ENCODE peak calls at places on chromosome 14, in four cellular contexts. One of them, this sample, is unnamed.

GRCh38 chr14:100771121-100771800 is 44.6 kb downstream of the DLK1 start:
- DNase-seq in PC-3: no peak
- DNase-seq in substantia nigra: no peak
- DNase-seq in activated CD4-positive, alpha-beta T cell treated with anti-CD3 and anti-CD28 coated beads, Interleukin-2, amount 10 ng/mL, durations not matched to agents 7 days and 5 days: no peak
- DNase-seq in this sample: no peak

GRCh38 chr14:91252901-91253794 is 8.6 kb upstream of the GPR68 start:
- DNase-seq in PC-3: peak; percentile 33
- DNase-seq in substantia nigra: no peak
- DNase-seq in activated CD4-positive, alpha-beta T cell treated with anti-CD3 and anti-CD28 coated beads, Interleukin-2, amount 10 ng/mL, durations not matched to agents 7 days and 5 days: peak; percentile 46
- DNase-seq in this sample: peak; percentile 22

GRCh38 chr14:22545842-22546721 is 42.9 kb downstream of the DAD1 start:
- DNase-seq in substantia nigra: no peak
- DNase-seq in PC-3: peak; percentile 77
- DNase-seq in activated CD4-positive, alpha-beta T cell treated with anti-CD3 and anti-CD28 coated beads, Interleukin-2, amount 10 ng/mL, durations not matched to agents 7 days and 5 days: peak; percentile 17
- DNase-seq in this sample: peak; percentile 96

GRCh38 chr14:72023128-72024042 is 91.2 kb downstream of the RGS6 start:
- DNase-seq in PC-3: peak; percentile 93
- DNase-seq in substantia nigra: no peak
- DNase-seq in activated CD4-positive, alpha-beta T cell treated with anti-CD3 and anti-CD28 coated beads, Interleukin-2, amount 10 ng/mL, durations not matched to agents 7 days and 5 days: no peak
- DNase-seq in this sample: no peak

GRCh38 chr14:84421611-84422010 is 1108.3 kb upstream of the FLRT2 start:
- DNase-seq in activated CD4-positive, alpha-beta T cell treated with anti-CD3 and anti-CD28 coated beads, Interleukin-2, amount 10 ng/mL, durations not matched to agents 7 days and 5 days: no peak
- DNase-seq in substantia nigra: no peak
- DNase-seq in PC-3: peak; percentile 3
- DNase-seq in this sample: no peak

GRCh38 chr14:78933948-78934524 is 763.9 kb downstream of the NRXN3 start:
- DNase-seq in substantia nigra: no peak
- DNase-seq in activated CD4-positive, alpha-beta T cell treated with anti-CD3 and anti-CD28 coated beads, Interleukin-2, amount 10 ng/mL, durations not matched to agents 7 days and 5 days: no peak
- DNase-seq in PC-3: peak; percentile 45
- DNase-seq in this sample: peak; percentile 42

GRCh38 chr14:101022916-101023435 is 119.5 kb upstream of the RTL1 start:
- DNase-seq in PC-3: no peak
- DNase-seq in substantia nigra: no peak
- DNase-seq in activated CD4-positive, alpha-beta T cell treated with anti-CD3 and anti-CD28 coated beads, Interleukin-2, amount 10 ng/mL, durations not matched to agents 7 days and 5 days: no peak
- DNase-seq in this sample: peak; percentile 0

GRCh38 chr14:104973215-104974145 is 4.7 kb downstream of the AHNAK2 start:
- DNase-seq in substantia nigra: peak; percentile 63
- DNase-seq in PC-3: peak; percentile 99
- DNase-seq in activated CD4-positive, alpha-beta T cell treated with anti-CD3 and anti-CD28 coated beads, Interleukin-2, amount 10 ng/mL, durations not matched to agents 7 days and 5 days: no peak
- DNase-seq in this sample: peak; percentile 85

GRCh38 chr14:103188691-103189480 is 65.6 kb downstream of the TNFAIP2 start:
- DNase-seq in activated CD4-positive, alpha-beta T cell treated with anti-CD3 and anti-CD28 coated beads, Interleukin-2, amount 10 ng/mL, durations not matched to agents 7 days and 5 days: peak; percentile 9
- DNase-seq in substantia nigra: no peak
- DNase-seq in PC-3: no peak
- DNase-seq in this sample: no peak

GRCh38 chr14:52808101-52808500 is 16.7 kb upstream of the GNPNAT1 start:
- DNase-seq in PC-3: no peak
- DNase-seq in substantia nigra: no peak
- DNase-seq in activated CD4-positive, alpha-beta T cell treated with anti-CD3 and anti-CD28 coated beads, Interleukin-2, amount 10 ng/mL, durations not matched to agents 7 days and 5 days: no peak
- DNase-seq in this sample: no peak

This sample was measured in SJCRH30.